ENCODE peak calls at places on chromosomes 2 and 18, in seven cellular contexts. I, A, M, C, X, O and P are unnamed samples. For H3K4me1 and H3K9me3, the result is how much of the 10 kb centered on the place peaks cover.

GRCh38 chr2:240892361-240892760 is 3.6 kb downstream of the MAB21L4 start:
- DNase-seq in I (no peak), A (no peak), M (no peak), C (no peak), X (no peak), O (no peak), P (no peak)

GRCh38 chr2:181643158-181643557 is 13.7 kb downstream of the CERKL start:
- DNase-seq in I (no peak), A (no peak), M (no peak), C (no peak), X (no peak), O (no peak), P (no peak)

GRCh38 chr2:165533331-165533730 is 63.8 kb downstream of the CSRNP3 start:
- DNase-seq in I (no peak), A (no peak), M (no peak), C (no peak), X (no peak), O (no peak), P (no peak)

GRCh38 chr18:58535340-58536186 is 93.3 kb downstream of the ALPK2 start:
- DNase-seq in I (peak), A (peak), M (no peak), C (peak), X (no peak), O (no peak), P (no peak)

GRCh38 chr2:106030287-106031268 is 163.5 kb downstream of the UXS1 start:
- DNase-seq in I (peak), A (peak), M (no peak), C (peak), X (peak), O (no peak), P (no peak)

GRCh38 chr2:7685342-7686015 is 768.3 kb downstream of the RNF144A start:
- DNase-seq in I (no peak), A (peak), M (no peak), C (peak), X (no peak), O (no peak), P (no peak)

GRCh38 chr2:214019229-214019972 is 391.5 kb upstream of the VWC2L start:
- DNase-seq in I (peak), A (peak), M (no peak), C (peak), X (no peak), O (no peak), P (no peak)

GRCh38 chr2:26691881-26692813 is at the start of gene KCNK3:
- DNase-seq in I (peak), A (peak), M (no peak), C (peak), X (peak), O (no peak), P (no peak)

GRCh38 chr2:51013060-51013746 is 18.7 kb downstream of the NRXN1 start:
- DNase-seq in I (no peak), A (no peak), M (peak), C (peak), X (peak), O (no peak), P (no peak)

GRCh38 chr2:137168564-137168963 is 403.2 kb downstream of the THSD7B start:
- DNase-seq in I (no peak), A (peak), M (no peak), C (no peak), X (no peak), O (no peak), P (no peak)

GRCh38 chr2:165494568-165494967 is 25.1 kb downstream of the CSRNP3 start:
- DNase-seq in I (no peak), A (no peak), M (no peak), C (no peak), X (no peak), O (no peak), P (no peak)

GRCh38 chr18:49041677-49042570 is 91.2 kb upstream of the SMAD7 start:
- DNase-seq in I (peak), A (peak), M (peak), C (peak), X (peak), O (no peak), P (no peak)

GRCh38 chr2:233976087-233976486 is 58.9 kb downstream of the TRPM8 start:
- DNase-seq in I (no peak), A (no peak), M (no peak), C (no peak), X (no peak), O (no peak), P (no peak)

GRCh38 chr2:84729224-84729623 is 151.7 kb downstream of the TRABD2A start:
- DNase-seq in I (no peak), A (no peak), M (no peak), C (no peak), X (no peak), O (no peak), P (no peak)

GRCh38 chr2:190882831-190883582 is 2.4 kb downstream of the GLS start:
- DNase-seq in I (peak), A (peak), M (peak), C (no peak), X (no peak), O (no peak), P (no peak)

GRCh38 chr2:95185197-95185596 is 19.6 kb downstream of the ZNF2 start:
- DNase-seq in I (no peak), A (no peak), M (no peak), C (no peak), X (no peak), O (no peak), P (no peak)

GRCh38 chr18:39870586-39870985 is 2084.4 kb upstream of the PIK3C3 start:
- DNase-seq in I (no peak), A (no peak), M (no peak), C (no peak), X (no peak), O (no peak), P (no peak)

GRCh38 chr2:85355521-85355920 is 952 bp downstream of the ELMOD3 start:
- DNase-seq in I (peak), A (peak), M (peak), C (no peak), X (no peak), O (no peak), P (no peak)

GRCh38 chr2:162073776-162074578 is at the start of gene DPP4:
- DNase-seq in I (no peak), A (peak), M (no peak), C (peak), X (peak), O (no peak), P (peak)

GRCh38 chr2:240021488-240022104 is 3.5 kb downstream of the NDUFA10 start:
- DNase-seq in I (peak), A (peak), M (peak), C (peak), X (peak), O (peak), P (peak)

GRCh38 chr2:148602918-148603561 is 41.5 kb upstream of the EPC2 start:
- DNase-seq in I (peak), A (no peak), M (no peak), C (no peak), X (no peak), O (no peak), P (no peak)

GRCh38 chr2:209431701-209432100 is 7.9 kb downstream of the MAP2 start:
- DNase-seq in I (peak), A (peak), M (no peak), C (peak), X (no peak), O (no peak), P (no peak)

GRCh38 chr2:42360493-42360889 is 526 bp downstream of the COX7A2L start:
- DNase-seq in I (no peak), A (peak), M (peak), C (no peak), X (no peak), O (no peak), P (no peak)

GRCh38 chr2:201888476-201888875 is 82.1 kb downstream of the CDK15 start:
- DNase-seq in I (no peak), A (peak), M (no peak), C (no peak), X (no peak), O (no peak), P (no peak)

GRCh38 chr18:8856187-8856586 is 150.8 kb downstream of the MTCL1 start:
- DNase-seq in I (no peak), A (no peak), M (no peak), C (no peak), X (no peak), O (no peak), P (no peak)

GRCh38 chr2:240983361-240983995 is 14.9 kb upstream of the SNED1 start:
- DNase-seq in I (peak), A (no peak), M (peak), C (peak), X (peak), O (peak), P (no peak)

GRCh38 chr18:47975701-47976100 is 45.2 kb upstream of the SMAD2 start:
- DNase-seq in I (no peak), A (no peak), M (peak), C (no peak), X (no peak), O (no peak), P (no peak)

GRCh38 chr2:124983595-124983994 is 958.5 kb downstream of the CNTNAP5 start:
- DNase-seq in I (peak), A (peak), M (no peak), C (peak), X (no peak), O (no peak), P (no peak)

GRCh38 chr2:119673796-119674195 is 5.2 kb upstream of the TMEM177 start:
- DNase-seq in I (no peak), A (no peak), M (no peak), C (no peak), X (no peak), O (no peak), P (no peak)

GRCh38 chr18:47736376-47737140 is 193.9 kb downstream of the SMAD2 start:
- DNase-seq in I (no peak), A (no peak), M (no peak), C (no peak), X (no peak), O (no peak), P (no peak)

GRCh38 chr18:76451475-76452331 is 43.3 kb downstream of the ZNF516 start:
- DNase-seq in I (no peak), A (peak), M (no peak), C (no peak), X (no peak), O (no peak), P (no peak)

GRCh38 chr18:7173216-7173615 is 55.6 kb upstream of the LAMA1 start:
- DNase-seq in I (no peak), A (no peak), M (no peak), C (no peak), X (no peak), O (no peak), P (no peak)

GRCh38 chr2:217370391-217370790 is 510.5 kb upstream of the TNP1 start:
- DNase-seq in I (peak), A (peak), M (no peak), C (peak), X (no peak), O (no peak), P (no peak)

GRCh38 chr2:209648714-209649113 is 122.9 kb upstream of the UNC80 start:
- DNase-seq in I (peak), A (peak), M (no peak), C (peak), X (no peak), O (no peak), P (no peak)

GRCh38 chr2:44964704-44965343 is 23.3 kb downstream of the SIX3 start:
- DNase-seq in I (no peak), A (peak), M (peak), C (no peak), X (no peak), O (no peak), P (no peak)

DNA sequence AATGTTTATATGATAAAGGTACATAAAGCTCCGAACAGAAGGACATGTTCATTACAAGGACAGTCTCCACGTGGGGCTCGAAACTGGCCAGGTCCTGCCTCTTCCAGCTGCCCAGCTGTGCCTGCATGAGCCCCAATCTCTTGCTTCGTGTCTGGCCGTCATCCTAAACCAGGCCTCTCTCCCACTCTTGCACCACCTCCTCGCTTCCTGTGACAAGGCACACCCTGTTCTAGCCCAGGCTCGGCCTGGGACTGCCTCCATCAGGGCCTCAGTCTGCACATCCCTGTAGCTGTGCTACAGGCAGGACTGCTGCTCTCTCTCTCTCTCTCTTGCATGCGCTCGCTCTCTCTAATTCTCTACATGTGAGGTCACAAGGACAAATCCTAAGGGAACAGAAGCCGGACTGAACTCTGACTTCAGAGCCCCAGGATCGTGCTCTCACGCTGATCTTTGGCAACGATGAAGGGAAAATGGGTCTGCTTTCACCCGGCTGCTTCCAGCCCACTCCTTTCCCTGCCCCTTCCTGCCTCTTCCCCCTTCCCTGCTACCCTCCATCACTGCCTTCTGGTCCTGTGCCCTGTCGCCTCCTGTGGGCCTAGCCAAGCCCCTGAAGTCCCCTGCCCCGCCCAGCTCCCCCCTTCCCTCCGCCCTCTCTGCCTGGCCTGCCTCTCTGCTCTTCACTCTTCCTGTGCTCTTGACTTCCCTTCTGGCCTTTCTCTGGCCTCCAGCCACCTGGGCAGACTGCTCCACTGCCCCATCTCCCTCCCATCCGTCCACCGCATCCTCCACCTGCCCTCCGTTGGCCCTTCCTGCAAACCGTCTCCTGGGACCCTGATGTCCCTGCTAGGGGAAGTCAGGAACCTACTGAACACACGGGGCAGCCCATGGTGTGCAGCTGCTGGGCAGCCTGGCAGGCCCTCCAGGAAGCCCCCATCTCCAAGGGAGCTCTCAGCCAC is 7.8 kb upstream of the GPR55 start:
- DNase-seq in I (peak), A (peak), M (no peak), C (peak), X (no peak), O (no peak), P (no peak)
- H3K4me1 ChIP-seq in I (under half), A (under half), M (under half), C (under half), X (under half), O (under half), P (under half)

DNA sequence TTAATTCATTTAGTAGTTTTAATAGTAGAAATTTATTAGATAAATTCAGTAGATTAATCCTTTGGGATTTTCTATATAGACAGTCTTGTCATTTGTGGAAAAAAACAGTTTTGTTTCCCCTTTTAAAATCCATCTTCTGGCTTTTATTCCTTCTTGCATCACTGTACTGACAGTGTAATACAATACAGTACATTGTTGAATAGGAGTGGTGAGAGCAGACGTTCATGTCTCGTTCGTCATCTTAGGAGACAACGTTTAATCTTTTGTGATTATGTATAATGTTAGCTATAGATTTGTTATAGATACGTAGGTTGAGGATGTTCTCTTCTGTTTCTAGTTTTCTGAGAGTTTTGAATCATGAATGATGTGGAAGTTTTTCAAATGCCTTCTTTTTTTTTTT is 61.8 kb downstream of the NCOA1 start:
- DNase-seq in I (no peak), A (no peak), M (no peak), C (no peak), X (no peak), O (no peak), P (no peak)
- H3K9me3 ChIP-seq in I (under half), A (under half), M (under half), C (under half), X (under half), O (under half), P (under half)

GRCh38 chr2:39486071-39486470 is 49.0 kb upstream of the MAP4K3 start:
- DNase-seq in I (no peak), A (no peak), M (no peak), C (no peak), X (no peak), O (no peak), P (no peak)

GRCh38 chr2:39490586-39490985 is 53.5 kb upstream of the MAP4K3 start:
- DNase-seq in I (no peak), A (no peak), M (no peak), C (no peak), X (no peak), O (no peak), P (no peak)

GRCh38 chr2:39484620-39485495 is 47.8 kb upstream of the MAP4K3 start:
- DNase-seq in I (no peak), A (no peak), M (no peak), C (no peak), X (no peak), O (no peak), P (no peak)

GRCh38 chr2:39488450-39488849 is 51.4 kb upstream of the MAP4K3 start:
- DNase-seq in I (peak), A (peak), M (no peak), C (peak), X (no peak), O (no peak), P (no peak)

GRCh38 chr2:39487398-39488250 is 50.5 kb upstream of the MAP4K3 start:
- DNase-seq in I (peak), A (peak), M (no peak), C (peak), X (no peak), O (no peak), P (no peak)
- H3K4me1 ChIP-seq in I (under half), A (under half), M (under half), C (under half), X (under half), O (under half), P (under half)

GRCh38 chr18:5806860-5807259 is 88.5 kb downstream of the TMEM200C start:
- DNase-seq in I (no peak), A (no peak), M (no peak), C (no peak), X (no peak), O (no peak), P (no peak)
- H3K9me3 ChIP-seq in I (under half), A (under half), M (under half), C (under half), X (under half), O (under half), P (under half)

DNA sequence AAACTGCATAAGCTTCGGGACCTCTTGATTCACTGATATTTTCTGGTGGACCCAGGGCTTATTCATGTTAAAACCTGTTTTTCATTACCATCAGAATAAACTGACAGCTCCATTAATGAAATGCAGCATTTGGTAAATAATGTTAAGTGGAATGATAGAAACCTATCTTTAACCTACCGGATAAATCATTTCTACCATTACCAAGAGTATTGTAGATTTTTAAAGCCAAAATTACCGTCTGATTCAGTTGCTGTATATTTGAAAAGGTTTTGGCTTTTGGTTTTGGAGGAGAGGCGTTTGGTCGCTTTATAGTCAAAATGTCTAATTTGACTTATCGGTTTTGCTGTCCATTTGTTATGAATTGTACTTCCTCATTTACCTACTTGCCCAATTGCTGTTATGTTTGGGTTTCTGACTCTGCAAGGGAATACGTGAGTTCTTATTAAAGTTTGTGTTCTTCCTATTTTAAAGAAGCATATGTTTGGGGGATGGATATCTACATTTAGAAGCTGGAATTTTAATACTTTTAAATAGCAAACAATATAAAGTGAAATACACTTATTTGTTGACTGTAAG is 1.1 kb upstream of the CUL3 start:
- DNase-seq in I (no peak), A (no peak), M (peak), C (no peak), X (no peak), O (no peak), P (no peak)
- H3K4me1 ChIP-seq in I (under half), A (under half), M (under half), C (under half), X (under half), O (under half), P (under half)

GRCh38 chr18:35247412-35248249 is 6.8 kb downstream of the ZNF397 start:
- DNase-seq in I (no peak), A (peak), M (peak), C (no peak), X (no peak), O (no peak), P (no peak)
- H3K9me3 ChIP-seq in I (under half), A (under half), M (under half), C (under half), X (under half), O (half or more), P (under half)